ENCODE peak calls at places on chromosome 7, in ten cellular contexts. O is EH; R is HT-29; M is GF-D8; Z is mucosa of descending colon; W is upper lobe of left lung; J is H4; T is uterus; I is CD4-positive, CD25-positive, alpha-beta regulatory T cell; B is neural crest cell. F is an unnamed sample.
A peak's percentile ranks its signal among the peaks of the same experiment; 100 is the strongest.

GRCh38 chr7:21028186-21028989 is 241.7 kb upstream of the SP8 start:
- DNase-seq in O (no peak), R (no peak), M (no peak), Z (no peak), W (peak; percentile 50), J (peak; percentile 85), T (no peak), I (no peak), B (peak; percentile 20), F (peak; percentile 71)

GRCh38 chr7:81482600-81483186 is 287.2 kb downstream of the HGF start:
- DNase-seq in O (peak; percentile 49), R (peak; percentile 64), M (peak; percentile 20), Z (no peak), W (no peak), J (peak; percentile 49), T (no peak), I (peak; percentile 24), B (no peak), F (no peak)

GRCh38 chr7:107381453-107381852 is 88.4 kb upstream of the GPR22 start:
- DNase-seq in O (no peak), R (no peak), M (no peak), Z (no peak), W (no peak), J (no peak), T (no peak), I (no peak), B (no peak), F (no peak)

GRCh38 chr7:76294344-76295024 is 8.0 kb upstream of the HSPB1 start:
- DNase-seq in O (peak; percentile 98), R (peak; percentile 91), M (no peak), Z (peak; percentile 96), W (peak; percentile 95), J (peak; percentile 97), T (peak; percentile 98), I (no peak), B (peak; percentile 42), F (no peak)

GRCh38 chr7:130149575-130150139 is 55.5 kb downstream of the TMEM209 start:
- DNase-seq in O (no peak), R (no peak), M (no peak), Z (peak; percentile 78), W (peak; percentile 57), J (no peak), T (no peak), I (no peak), B (no peak), F (no peak)

GRCh38 chr7:55588379-55588699 is 16.0 kb upstream of the VOPP1 start:
- DNase-seq in O (no peak), R (no peak), M (no peak), Z (no peak), W (no peak), J (no peak), T (no peak), I (no peak), B (no peak), F (no peak)

GRCh38 chr7:76233538-76234281 is 32.0 kb downstream of the SRRM3 start:
- DNase-seq in O (peak; percentile 14), R (no peak), M (no peak), Z (no peak), W (no peak), J (peak; percentile 57), T (no peak), I (no peak), B (no peak), F (no peak)

GRCh38 chr7:30797294-30798040 is 26.2 kb downstream of the MINDY4 start:
- DNase-seq in O (no peak), R (no peak), M (no peak), Z (no peak), W (no peak), J (no peak), T (no peak), I (no peak), B (no peak), F (no peak)

GRCh38 chr7:57203161-57203791 is 71.0 kb upstream of the ZNF479 start:
- DNase-seq in O (no peak), R (no peak), M (no peak), Z (peak; percentile 50), W (no peak), J (no peak), T (no peak), I (no peak), B (no peak), F (no peak)

GRCh38 chr7:3194501-3195141 is 106.4 kb upstream of the SDK1 start:
- DNase-seq in O (peak; percentile 34), R (peak; percentile 33), M (no peak), Z (no peak), W (no peak), J (peak; percentile 96), T (no peak), I (no peak), B (peak; percentile 53), F (peak; percentile 59)

GRCh38 chr7:87574630-87575029 is 26.1 kb downstream of the ABCB1 start:
- DNase-seq in O (peak; percentile 65), R (no peak), M (no peak), Z (no peak), W (no peak), J (peak; percentile 77), T (no peak), I (no peak), B (no peak), F (no peak)